ENCODE peak calls at places on chromosomes 16 and 17, in nine cellular contexts. Y is A549; D is esophagus squamous epithelium; S is PC-3; A is CD4-positive, alpha-beta memory T cell; N is CD8-positive, alpha-beta memory T cell; Z is endodermal cell; M is small intestine; W is cardiac muscle cell. C is an unnamed sample. For H3K4me1, the result is how much of the 10 kb centered on the place peaks cover.

GRCh38 chr17:66146394-66146793 is 45.5 kb downstream of the CEP112 start:
- DNase-seq in D (no peak), Y (no peak), N (no peak), S (no peak), M (no peak), W (no peak), Z (no peak), A (no peak), C (no peak)

GRCh38 chr16:67357561-67357960 is 30.9 kb downstream of the LRRC36 start:
- DNase-seq in S (no peak), N (no peak), M (no peak), A (no peak), Y (no peak), D (no peak), W (no peak), Z (no peak), C (no peak)

GRCh38 chr16:78297066-78297666 is 197.7 kb downstream of the WWOX start:
- DNase-seq in W (no peak), A (no peak), D (no peak), N (no peak), Z (no peak), M (no peak), S (no peak), Y (no peak), C (no peak)

GRCh38 chr17:43627657-43628650 is 33.8 kb downstream of the MEOX1 start:
- DNase-seq in S (no peak), A (no peak), M (no peak), Z (no peak), D (no peak), N (no peak), Y (no peak), W (peak), C (no peak)

GRCh38 chr16:87468550-87468949 is 24.3 kb downstream of the ZCCHC14 start:
- DNase-seq in Y (no peak), N (no peak), M (no peak), Z (no peak), W (no peak), A (no peak), D (no peak), S (no peak), C (no peak)

GRCh38 chr17:76585649-76586593 is at the start of gene ST6GALNAC2:
- DNase-seq in M (peak), S (peak), W (peak), N (peak), Z (peak), Y (peak), D (no peak), A (no peak), C (peak)

GRCh38 chr16:73096510-73096909 is 48.6 kb upstream of the ZFHX3 start:
- DNase-seq in A (no peak), M (no peak), N (no peak), W (no peak), D (no peak), S (no peak), Z (no peak), Y (no peak), C (no peak)

GRCh38 chr17:46978489-46979022 is 497 bp downstream of the RPRML start:
- DNase-seq in D (no peak), A (no peak), Y (peak), W (peak), Z (peak), M (no peak), N (no peak), S (peak), C (peak)

GRCh38 chr17:15507001-15507400 is 39.6 kb upstream of the CDRT4 start:
- DNase-seq in W (no peak), A (no peak), N (no peak), S (no peak), D (no peak), Y (no peak), Z (peak), M (no peak), C (no peak)

GRCh38 chr16:16083421-16084156 is 134.2 kb downstream of the ABCC1 start:
- DNase-seq in Z (no peak), S (peak), N (no peak), A (no peak), Y (peak), M (no peak), D (no peak), W (no peak), C (no peak)

GRCh38 chr17:38706625-38707298 is 1.7 kb downstream of the MLLT6 start:
- DNase-seq in S (no peak), A (peak), M (peak), N (no peak), Z (peak), D (no peak), Y (no peak), W (peak), C (no peak)

GRCh38 chr16:53207810-53208752 is 153.3 kb downstream of the CHD9 start:
- DNase-seq in Y (peak), M (peak), S (peak), D (no peak), A (no peak), N (no peak), W (peak), Z (peak), C (peak)

GRCh38 chr17:40035162-40035559 is 19.0 kb downstream of the MED24 start:
- DNase-seq in S (no peak), M (no peak), N (no peak), A (no peak), Z (peak), D (no peak), W (peak), Y (peak), C (no peak)

GRCh38 chr17:43085489-43085888 is 39.7 kb downstream of the BRCA1 start:
- DNase-seq in N (no peak), D (no peak), A (no peak), M (no peak), Z (no peak), W (peak), Y (peak), S (no peak), C (no peak)

GRCh38 chr17:7383742-7384488 is 3.0 kb downstream of the TNK1 start:
- DNase-seq in Y (no peak), N (peak), W (peak), M (peak), S (no peak), Z (peak), D (no peak), A (peak), C (peak)

GRCh38 chr16:58464916-58465731 is 34.8 kb upstream of the NDRG4 start:
- DNase-seq in M (no peak), A (no peak), W (peak), D (no peak), N (no peak), S (no peak), Z (peak), Y (peak), C (no peak)

GRCh38 chr16:10339777-10340752 is 45.8 kb upstream of the ATF7IP2 start:
- DNase-seq in S (no peak), Y (peak), N (no peak), Z (no peak), W (no peak), D (no peak), M (no peak), A (no peak), C (no peak)

GRCh38 chr17:49739662-49740271 is 24.2 kb downstream of the FAM117A start:
- DNase-seq in N (peak), Y (no peak), D (peak), W (peak), S (no peak), M (peak), Z (no peak), A (peak), C (peak)

GRCh38 chr16:69566437-69567030 is 768 bp downstream of the NFAT5 start:
- DNase-seq in Y (peak), W (peak), D (no peak), S (peak), A (peak), N (peak), Z (peak), M (no peak), C (peak)

DNA sequence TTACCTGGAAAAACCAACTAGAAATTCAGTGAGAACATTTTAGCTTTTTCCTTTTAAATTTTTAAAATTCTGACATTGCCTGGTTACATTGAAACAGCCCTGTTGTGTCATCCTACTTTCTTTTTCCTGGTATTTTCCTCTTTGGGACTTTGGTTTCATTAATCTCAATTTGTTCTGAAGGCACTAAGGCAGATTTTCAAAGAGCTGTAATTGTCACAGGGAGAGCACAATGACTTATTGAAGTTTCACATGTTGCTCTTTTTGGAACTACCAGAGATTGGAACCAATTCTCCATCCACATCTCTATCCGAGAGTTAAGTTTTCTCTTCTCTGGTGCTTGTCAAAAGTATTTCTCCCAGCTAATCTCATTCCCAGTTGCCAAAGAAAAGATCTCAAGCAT is 144.7 kb upstream of the TBX2 start:
- DNase-seq in N (no peak), M (no peak), W (no peak), Z (no peak), D (no peak), S (no peak), A (no peak), Y (no peak), C (no peak)
- H3K27ac ChIP-seq in N (no peak), M (no peak), W (peak), Z (no peak), D (peak), S (no peak), A (no peak), Y (no peak), C (no peak)

GRCh38 chr17:19551708-19552148 is 18.1 kb downstream of the SLC47A1 start:
- DNase-seq in Y (no peak), W (no peak), Z (peak), M (peak), S (no peak), N (no peak), A (no peak), D (no peak), C (no peak)

GRCh38 chr17:19554393-19554792 is 20.7 kb downstream of the SLC47A1 start:
- DNase-seq in M (no peak), W (peak), Y (no peak), S (no peak), D (no peak), A (no peak), Z (no peak), N (no peak), C (no peak)

GRCh38 chr17:19553036-19553435 is 19.4 kb downstream of the SLC47A1 start:
- DNase-seq in Y (no peak), M (no peak), A (no peak), Z (peak), N (no peak), W (no peak), S (no peak), D (no peak), C (no peak)

GRCh38 chr17:19549746-19550623 is 16.3 kb downstream of the SLC47A1 start:
- DNase-seq in M (no peak), A (no peak), Z (peak), S (no peak), Y (no peak), D (no peak), N (no peak), W (no peak), C (no peak)

GRCh38 chr17:19551148-19551547 is 17.5 kb downstream of the SLC47A1 start:
- DNase-seq in A (no peak), D (no peak), W (no peak), Y (no peak), M (no peak), S (peak), N (no peak), Z (peak), C (no peak)
- H3K4me3 ChIP-seq in A (no peak), D (no peak), W (no peak), Y (no peak), M (no peak), S (no peak), N (no peak), Z (no peak), C (no peak)

GRCh38 chr17:75344664-75345063 is 55.4 kb upstream of the SLC25A19 start:
- DNase-seq in M (no peak), D (no peak), A (peak), W (no peak), Y (no peak), Z (peak), S (no peak), N (no peak), C (peak)

GRCh38 chr17:75346906-75347305 is 57.7 kb upstream of the SLC25A19 start:
- DNase-seq in N (no peak), A (no peak), Y (no peak), M (no peak), W (no peak), Z (peak), D (no peak), S (no peak), C (no peak)

GRCh38 chr17:75348386-75349012 is 57.0 kb downstream of the GRB2 start:
- DNase-seq in M (no peak), Y (no peak), N (no peak), Z (no peak), W (no peak), S (no peak), A (no peak), D (no peak), C (no peak)

GRCh38 chr17:75343007-75343406 is 53.8 kb upstream of the SLC25A19 start:
- DNase-seq in A (no peak), M (no peak), D (no peak), W (no peak), S (no peak), Y (no peak), N (no peak), Z (no peak), C (no peak)

GRCh38 chr17:75345514-75346167 is 56.4 kb upstream of the SLC25A19 start:
- DNase-seq in S (no peak), Y (no peak), D (no peak), A (no peak), Z (peak), M (no peak), N (no peak), W (no peak), C (peak)
- H3K4me1 ChIP-seq in S (under half), Y (under half), D (under half), A (half or more), Z (under half), M (under half), N (half or more), W (under half), C (half or more)

GRCh38 chr17:29162082-29162908 is 17.9 kb downstream of the MYO18A start:
- DNase-seq in S (no peak), Y (no peak), M (peak), D (no peak), Z (peak), N (no peak), W (no peak), A (no peak), C (no peak)
- H3K27ac ChIP-seq in S (no peak), Y (peak), M (no peak), D (no peak), Z (no peak), N (no peak), W (no peak), A (no peak), C (no peak)

DNA sequence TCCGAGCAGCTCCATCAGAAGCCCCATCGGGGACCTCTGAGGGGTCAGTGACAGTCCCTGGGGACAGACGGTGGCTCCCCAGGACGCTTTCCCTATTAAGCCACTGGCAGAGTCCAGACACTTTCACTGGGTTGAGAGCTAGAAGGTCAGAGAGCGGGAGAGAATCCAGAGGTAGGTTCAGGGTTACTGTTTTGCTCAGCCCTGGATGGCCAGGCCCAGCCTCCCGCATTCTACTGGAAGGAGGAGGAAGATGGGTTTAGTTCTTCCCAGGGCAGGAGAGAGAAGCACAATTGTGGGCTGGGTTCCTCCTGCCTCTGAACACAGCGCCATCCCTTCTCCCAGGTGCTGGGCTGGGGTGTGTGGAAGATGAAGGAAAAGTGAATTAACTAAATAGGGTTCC is 452.8 kb downstream of the SLC39A11 start:
- DNase-seq in W (no peak), N (no peak), M (peak), S (no peak), D (no peak), A (no peak), Y (no peak), Z (no peak), C (no peak)
- H3K4me3 ChIP-seq in W (no peak), N (no peak), M (no peak), S (no peak), D (no peak), A (no peak), Y (no peak), Z (no peak), C (no peak)

DNA sequence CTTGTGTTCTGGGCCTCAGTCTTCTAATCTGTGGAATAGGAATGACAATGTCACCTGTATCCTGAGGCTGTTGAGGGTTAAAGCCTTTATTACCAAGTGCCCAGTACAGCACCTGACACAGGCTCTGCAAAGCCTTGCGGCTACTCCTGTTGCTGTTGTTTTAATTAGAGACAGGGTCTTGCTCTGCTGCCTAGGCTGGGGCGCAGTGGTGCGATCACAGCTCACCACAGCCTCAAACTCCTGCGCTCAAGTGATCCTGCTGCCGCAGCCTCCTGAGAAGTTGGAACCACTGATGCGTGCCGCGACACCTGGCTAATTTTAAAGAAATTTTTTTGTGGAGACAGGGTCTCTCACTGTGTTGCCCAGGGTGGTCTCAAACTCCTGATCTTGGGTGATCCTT is 5.4 kb downstream of the GSE1 start:
- DNase-seq in M (no peak), Y (no peak), D (no peak), W (no peak), Z (no peak), S (no peak), N (no peak), A (no peak), C (no peak)
- H3K4me1 ChIP-seq in M (under half), Y (under half), D (under half), W (under half), Z (under half), S (under half), N (under half), A (under half), C (under half)

GRCh38 chr17:48568499-48569259 is 9.5 kb downstream of the HOXB4 start:
- DNase-seq in S (no peak), A (no peak), M (no peak), W (no peak), Y (no peak), N (no peak), Z (no peak), D (no peak), C (no peak)
- H3K27ac ChIP-seq in S (no peak), A (no peak), M (peak), W (no peak), Y (no peak), N (no peak), Z (no peak), D (peak), C (no peak)

DNA sequence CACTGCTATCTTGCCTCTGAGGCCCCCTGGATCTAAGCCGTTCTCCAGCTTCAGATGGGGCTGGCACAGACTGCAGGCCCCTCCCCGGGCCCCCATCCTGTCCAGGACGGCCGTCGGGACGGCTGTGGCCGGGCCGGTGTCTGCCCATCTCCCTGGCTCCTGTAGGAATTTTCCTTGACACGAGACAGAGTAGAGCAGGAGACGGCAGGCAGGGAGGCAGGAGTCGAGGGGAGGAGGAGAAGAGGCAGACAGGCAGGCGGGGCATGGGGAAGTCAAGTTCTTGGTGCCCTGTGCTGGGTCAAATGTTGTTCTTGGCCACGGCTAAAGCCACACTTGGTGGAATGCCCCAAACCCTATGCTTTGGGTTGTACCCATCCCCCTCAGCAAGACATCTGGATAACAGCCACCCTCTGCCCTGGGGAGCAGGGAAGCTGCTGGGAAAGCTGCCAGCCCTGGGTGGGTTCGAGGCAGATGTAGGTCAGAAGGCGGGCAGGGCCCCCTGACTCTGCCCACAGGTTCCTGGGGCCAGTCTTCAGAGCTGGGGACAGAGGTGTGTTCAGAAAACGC is 4.0 kb downstream of the C1QTNF1 start:
- DNase-seq in A (no peak), M (no peak), W (no peak), S (no peak), Z (no peak), N (no peak), Y (no peak), D (no peak), C (no peak)
- H3K4me3 ChIP-seq in A (no peak), M (no peak), W (no peak), S (no peak), Z (no peak), N (no peak), Y (no peak), D (peak), C (no peak)

GRCh38 chr16:83338138-83338537 is 469.6 kb upstream of the HSBP1 start:
- DNase-seq in W (no peak), M (no peak), A (no peak), S (no peak), Z (no peak), Y (no peak), D (no peak), N (no peak), C (no peak)
- H3K4me1 ChIP-seq in W (under half), M (under half), A (under half), S (under half), Z (under half), Y (under half), D (under half), N (under half), C (under half)

C was measured in CD4-positive, CD25-positive, alpha-beta regulatory T cell.